ENCODE peak calls at places on chromosomes 12 and 14, in ten cellular contexts. One of them, this sample, is unnamed.

GRCh38 chr12:24561411-24561871 is 387.5 kb downstream of the BCAT1 start:
- DNase-seq in activated T-helper 1 cell treated with anti-CD3 and anti-CD28 coated beads, Interleukin-12 subunit alpha, Interleukin-12 subunit beta, Interleukin-2, Interleukin-4 antibody, amounts not matched to agents 30 ng/mL and 10 ng/mL and 1 ng/mL, durations not matched to agents 14 hours and 24 hours and 36 hours: no peak
- DNase-seq in NCI-H1105 treated with DMSO at 0.1 percent for 48 hours: peak
- DNase-seq in heart right ventricle: no peak
- DNase-seq in bronchial epithelial cell: peak
- DNase-seq in GM12865: no peak
- DNase-seq in activated naive CD8-positive, alpha-beta T cell treated with anti-CD3 and anti-CD28 coated beads, Interleukin-2, amount 50 U/mL, for 24 hours: no peak
- DNase-seq in stomach: no peak
- DNase-seq in posterior cingulate gyrus: no peak
- DNase-seq in body of pancreas: no peak
- DNase-seq in this sample: no peak

GRCh38 chr14:85527458-85527857 is 2.5 kb upstream of the FLRT2 start:
- DNase-seq in activated T-helper 1 cell treated with anti-CD3 and anti-CD28 coated beads, Interleukin-12 subunit alpha, Interleukin-12 subunit beta, Interleukin-2, Interleukin-4 antibody, amounts not matched to agents 30 ng/mL and 10 ng/mL and 1 ng/mL, durations not matched to agents 14 hours and 24 hours and 36 hours: no peak
- DNase-seq in NCI-H1105 treated with DMSO at 0.1 percent for 48 hours: no peak
- DNase-seq in heart right ventricle: no peak
- DNase-seq in bronchial epithelial cell: no peak
- DNase-seq in GM12865: no peak
- DNase-seq in activated naive CD8-positive, alpha-beta T cell treated with anti-CD3 and anti-CD28 coated beads, Interleukin-2, amount 50 U/mL, for 24 hours: no peak
- DNase-seq in stomach: no peak
- DNase-seq in posterior cingulate gyrus: no peak
- DNase-seq in body of pancreas: no peak
- DNase-seq in this sample: no peak

GRCh38 chr12:23694920-23695319 is 254.6 kb downstream of the SOX5 start:
- DNase-seq in activated T-helper 1 cell treated with anti-CD3 and anti-CD28 coated beads, Interleukin-12 subunit alpha, Interleukin-12 subunit beta, Interleukin-2, Interleukin-4 antibody, amounts not matched to agents 30 ng/mL and 10 ng/mL and 1 ng/mL, durations not matched to agents 14 hours and 24 hours and 36 hours: no peak
- DNase-seq in NCI-H1105 treated with DMSO at 0.1 percent for 48 hours: no peak
- DNase-seq in heart right ventricle: no peak
- DNase-seq in bronchial epithelial cell: no peak
- DNase-seq in GM12865: no peak
- DNase-seq in activated naive CD8-positive, alpha-beta T cell treated with anti-CD3 and anti-CD28 coated beads, Interleukin-2, amount 50 U/mL, for 24 hours: no peak
- DNase-seq in stomach: no peak
- DNase-seq in posterior cingulate gyrus: no peak
- DNase-seq in body of pancreas: no peak
- DNase-seq in this sample: no peak

GRCh38 chr12:45458238-45458637 is 242.3 kb downstream of the ANO6 start:
- DNase-seq in activated T-helper 1 cell treated with anti-CD3 and anti-CD28 coated beads, Interleukin-12 subunit alpha, Interleukin-12 subunit beta, Interleukin-2, Interleukin-4 antibody, amounts not matched to agents 30 ng/mL and 10 ng/mL and 1 ng/mL, durations not matched to agents 14 hours and 24 hours and 36 hours: no peak
- DNase-seq in NCI-H1105 treated with DMSO at 0.1 percent for 48 hours: no peak
- DNase-seq in heart right ventricle: no peak
- DNase-seq in bronchial epithelial cell: no peak
- DNase-seq in GM12865: no peak
- DNase-seq in activated naive CD8-positive, alpha-beta T cell treated with anti-CD3 and anti-CD28 coated beads, Interleukin-2, amount 50 U/mL, for 24 hours: no peak
- DNase-seq in stomach: no peak
- DNase-seq in posterior cingulate gyrus: no peak
- DNase-seq in body of pancreas: no peak
- DNase-seq in this sample: no peak

GRCh38 chr12:65607271-65607880 is 216.9 kb upstream of the HMGA2 start:
- DNase-seq in activated T-helper 1 cell treated with anti-CD3 and anti-CD28 coated beads, Interleukin-12 subunit alpha, Interleukin-12 subunit beta, Interleukin-2, Interleukin-4 antibody, amounts not matched to agents 30 ng/mL and 10 ng/mL and 1 ng/mL, durations not matched to agents 14 hours and 24 hours and 36 hours: no peak
- DNase-seq in NCI-H1105 treated with DMSO at 0.1 percent for 48 hours: no peak
- DNase-seq in heart right ventricle: no peak
- DNase-seq in bronchial epithelial cell: peak
- DNase-seq in GM12865: no peak
- DNase-seq in activated naive CD8-positive, alpha-beta T cell treated with anti-CD3 and anti-CD28 coated beads, Interleukin-2, amount 50 U/mL, for 24 hours: no peak
- DNase-seq in stomach: peak
- DNase-seq in posterior cingulate gyrus: no peak
- DNase-seq in body of pancreas: no peak
- DNase-seq in this sample: no peak

GRCh38 chr14:93981874-93982683 is 5.7 kb upstream of the ASB2 start:
- DNase-seq in activated T-helper 1 cell treated with anti-CD3 and anti-CD28 coated beads, Interleukin-12 subunit alpha, Interleukin-12 subunit beta, Interleukin-2, Interleukin-4 antibody, amounts not matched to agents 30 ng/mL and 10 ng/mL and 1 ng/mL, durations not matched to agents 14 hours and 24 hours and 36 hours: no peak
- DNase-seq in NCI-H1105 treated with DMSO at 0.1 percent for 48 hours: no peak
- DNase-seq in heart right ventricle: no peak
- DNase-seq in bronchial epithelial cell: no peak
- DNase-seq in GM12865: no peak
- DNase-seq in activated naive CD8-positive, alpha-beta T cell treated with anti-CD3 and anti-CD28 coated beads, Interleukin-2, amount 50 U/mL, for 24 hours: no peak
- DNase-seq in stomach: no peak
- DNase-seq in posterior cingulate gyrus: no peak
- DNase-seq in body of pancreas: no peak
- DNase-seq in this sample: no peak

GRCh38 chr12:8045952-8046944 is 13.7 kb downstream of the FOXJ2 start:
- DNase-seq in activated T-helper 1 cell treated with anti-CD3 and anti-CD28 coated beads, Interleukin-12 subunit alpha, Interleukin-12 subunit beta, Interleukin-2, Interleukin-4 antibody, amounts not matched to agents 30 ng/mL and 10 ng/mL and 1 ng/mL, durations not matched to agents 14 hours and 24 hours and 36 hours: peak
- DNase-seq in NCI-H1105 treated with DMSO at 0.1 percent for 48 hours: peak
- DNase-seq in heart right ventricle: peak
- DNase-seq in bronchial epithelial cell: peak
- DNase-seq in GM12865: peak
- DNase-seq in activated naive CD8-positive, alpha-beta T cell treated with anti-CD3 and anti-CD28 coated beads, Interleukin-2, amount 50 U/mL, for 24 hours: peak
- DNase-seq in stomach: peak
- DNase-seq in posterior cingulate gyrus: peak
- DNase-seq in body of pancreas: peak
- DNase-seq in this sample: peak

GRCh38 chr12:42935756-42936155 is 346.2 kb upstream of the PRICKLE1 start:
- DNase-seq in activated T-helper 1 cell treated with anti-CD3 and anti-CD28 coated beads, Interleukin-12 subunit alpha, Interleukin-12 subunit beta, Interleukin-2, Interleukin-4 antibody, amounts not matched to agents 30 ng/mL and 10 ng/mL and 1 ng/mL, durations not matched to agents 14 hours and 24 hours and 36 hours: no peak
- DNase-seq in NCI-H1105 treated with DMSO at 0.1 percent for 48 hours: no peak
- DNase-seq in heart right ventricle: no peak
- DNase-seq in bronchial epithelial cell: peak
- DNase-seq in GM12865: no peak
- DNase-seq in activated naive CD8-positive, alpha-beta T cell treated with anti-CD3 and anti-CD28 coated beads, Interleukin-2, amount 50 U/mL, for 24 hours: no peak
- DNase-seq in stomach: no peak
- DNase-seq in posterior cingulate gyrus: no peak
- DNase-seq in body of pancreas: no peak
- DNase-seq in this sample: no peak

GRCh38 chr12:78703820-78704525 is 160.6 kb upstream of the SYT1 start:
- DNase-seq in activated T-helper 1 cell treated with anti-CD3 and anti-CD28 coated beads, Interleukin-12 subunit alpha, Interleukin-12 subunit beta, Interleukin-2, Interleukin-4 antibody, amounts not matched to agents 30 ng/mL and 10 ng/mL and 1 ng/mL, durations not matched to agents 14 hours and 24 hours and 36 hours: no peak
- DNase-seq in NCI-H1105 treated with DMSO at 0.1 percent for 48 hours: no peak
- DNase-seq in heart right ventricle: no peak
- DNase-seq in bronchial epithelial cell: peak
- DNase-seq in GM12865: no peak
- DNase-seq in activated naive CD8-positive, alpha-beta T cell treated with anti-CD3 and anti-CD28 coated beads, Interleukin-2, amount 50 U/mL, for 24 hours: no peak
- DNase-seq in stomach: no peak
- DNase-seq in posterior cingulate gyrus: no peak
- DNase-seq in body of pancreas: no peak
- DNase-seq in this sample: no peak

GRCh38 chr14:62674833-62675232 is 370.4 kb downstream of the KCNH5 start:
- DNase-seq in activated T-helper 1 cell treated with anti-CD3 and anti-CD28 coated beads, Interleukin-12 subunit alpha, Interleukin-12 subunit beta, Interleukin-2, Interleukin-4 antibody, amounts not matched to agents 30 ng/mL and 10 ng/mL and 1 ng/mL, durations not matched to agents 14 hours and 24 hours and 36 hours: no peak
- DNase-seq in NCI-H1105 treated with DMSO at 0.1 percent for 48 hours: peak
- DNase-seq in heart right ventricle: no peak
- DNase-seq in bronchial epithelial cell: peak
- DNase-seq in GM12865: no peak
- DNase-seq in activated naive CD8-positive, alpha-beta T cell treated with anti-CD3 and anti-CD28 coated beads, Interleukin-2, amount 50 U/mL, for 24 hours: no peak
- DNase-seq in stomach: no peak
- DNase-seq in posterior cingulate gyrus: no peak
- DNase-seq in body of pancreas: no peak
- DNase-seq in this sample: no peak

GRCh38 chr12:63151898-63152700 is 1.1 kb upstream of the AVPR1A start:
- DNase-seq in activated T-helper 1 cell treated with anti-CD3 and anti-CD28 coated beads, Interleukin-12 subunit alpha, Interleukin-12 subunit beta, Interleukin-2, Interleukin-4 antibody, amounts not matched to agents 30 ng/mL and 10 ng/mL and 1 ng/mL, durations not matched to agents 14 hours and 24 hours and 36 hours: no peak
- DNase-seq in NCI-H1105 treated with DMSO at 0.1 percent for 48 hours: peak
- DNase-seq in heart right ventricle: peak
- DNase-seq in bronchial epithelial cell: peak
- DNase-seq in GM12865: peak
- DNase-seq in activated naive CD8-positive, alpha-beta T cell treated with anti-CD3 and anti-CD28 coated beads, Interleukin-2, amount 50 U/mL, for 24 hours: peak
- DNase-seq in stomach: no peak
- DNase-seq in posterior cingulate gyrus: peak
- DNase-seq in body of pancreas: peak
- DNase-seq in this sample: peak

GRCh38 chr14:49975799-49976198 is 82.9 kb downstream of the ARF6 start:
- DNase-seq in activated T-helper 1 cell treated with anti-CD3 and anti-CD28 coated beads, Interleukin-12 subunit alpha, Interleukin-12 subunit beta, Interleukin-2, Interleukin-4 antibody, amounts not matched to agents 30 ng/mL and 10 ng/mL and 1 ng/mL, durations not matched to agents 14 hours and 24 hours and 36 hours: no peak
- DNase-seq in NCI-H1105 treated with DMSO at 0.1 percent for 48 hours: no peak
- DNase-seq in heart right ventricle: no peak
- DNase-seq in bronchial epithelial cell: no peak
- DNase-seq in GM12865: no peak
- DNase-seq in activated naive CD8-positive, alpha-beta T cell treated with anti-CD3 and anti-CD28 coated beads, Interleukin-2, amount 50 U/mL, for 24 hours: no peak
- DNase-seq in stomach: no peak
- DNase-seq in posterior cingulate gyrus: no peak
- DNase-seq in body of pancreas: no peak
- DNase-seq in this sample: no peak

GRCh38 chr14:36506732-36507614 is 13.1 kb downstream of the NKX2-1 start:
- DNase-seq in activated T-helper 1 cell treated with anti-CD3 and anti-CD28 coated beads, Interleukin-12 subunit alpha, Interleukin-12 subunit beta, Interleukin-2, Interleukin-4 antibody, amounts not matched to agents 30 ng/mL and 10 ng/mL and 1 ng/mL, durations not matched to agents 14 hours and 24 hours and 36 hours: no peak
- DNase-seq in NCI-H1105 treated with DMSO at 0.1 percent for 48 hours: peak
- DNase-seq in heart right ventricle: no peak
- DNase-seq in bronchial epithelial cell: no peak
- DNase-seq in GM12865: no peak
- DNase-seq in activated naive CD8-positive, alpha-beta T cell treated with anti-CD3 and anti-CD28 coated beads, Interleukin-2, amount 50 U/mL, for 24 hours: no peak
- DNase-seq in stomach: no peak
- DNase-seq in posterior cingulate gyrus: no peak
- DNase-seq in body of pancreas: no peak
- DNase-seq in this sample: no peak

GRCh38 chr14:68951051-68951797 is 27.9 kb downstream of the ACTN1 start:
- DNase-seq in activated T-helper 1 cell treated with anti-CD3 and anti-CD28 coated beads, Interleukin-12 subunit alpha, Interleukin-12 subunit beta, Interleukin-2, Interleukin-4 antibody, amounts not matched to agents 30 ng/mL and 10 ng/mL and 1 ng/mL, durations not matched to agents 14 hours and 24 hours and 36 hours: no peak
- DNase-seq in NCI-H1105 treated with DMSO at 0.1 percent for 48 hours: no peak
- DNase-seq in heart right ventricle: peak
- DNase-seq in bronchial epithelial cell: peak
- DNase-seq in GM12865: no peak
- DNase-seq in activated naive CD8-positive, alpha-beta T cell treated with anti-CD3 and anti-CD28 coated beads, Interleukin-2, amount 50 U/mL, for 24 hours: no peak
- DNase-seq in stomach: peak
- DNase-seq in posterior cingulate gyrus: no peak
- DNase-seq in body of pancreas: no peak
- DNase-seq in this sample: no peak

GRCh38 chr12:24838531-24838950 is 110.4 kb downstream of the BCAT1 start:
- DNase-seq in activated T-helper 1 cell treated with anti-CD3 and anti-CD28 coated beads, Interleukin-12 subunit alpha, Interleukin-12 subunit beta, Interleukin-2, Interleukin-4 antibody, amounts not matched to agents 30 ng/mL and 10 ng/mL and 1 ng/mL, durations not matched to agents 14 hours and 24 hours and 36 hours: peak
- DNase-seq in NCI-H1105 treated with DMSO at 0.1 percent for 48 hours: no peak
- DNase-seq in heart right ventricle: no peak
- DNase-seq in bronchial epithelial cell: no peak
- DNase-seq in GM12865: peak
- DNase-seq in activated naive CD8-positive, alpha-beta T cell treated with anti-CD3 and anti-CD28 coated beads, Interleukin-2, amount 50 U/mL, for 24 hours: peak
- DNase-seq in stomach: no peak
- DNase-seq in posterior cingulate gyrus: no peak
- DNase-seq in body of pancreas: no peak
- DNase-seq in this sample: no peak

GRCh38 chr14:95326987-95327386 is 7.3 kb upstream of the CLMN start:
- DNase-seq in activated T-helper 1 cell treated with anti-CD3 and anti-CD28 coated beads, Interleukin-12 subunit alpha, Interleukin-12 subunit beta, Interleukin-2, Interleukin-4 antibody, amounts not matched to agents 30 ng/mL and 10 ng/mL and 1 ng/mL, durations not matched to agents 14 hours and 24 hours and 36 hours: no peak
- DNase-seq in NCI-H1105 treated with DMSO at 0.1 percent for 48 hours: no peak
- DNase-seq in heart right ventricle: no peak
- DNase-seq in bronchial epithelial cell: peak
- DNase-seq in GM12865: peak
- DNase-seq in activated naive CD8-positive, alpha-beta T cell treated with anti-CD3 and anti-CD28 coated beads, Interleukin-2, amount 50 U/mL, for 24 hours: no peak
- DNase-seq in stomach: no peak
- DNase-seq in posterior cingulate gyrus: no peak
- DNase-seq in body of pancreas: no peak
- DNase-seq in this sample: no peak

GRCh38 chr12:11855993-11856374 is 206.5 kb downstream of the ETV6 start:
- DNase-seq in activated T-helper 1 cell treated with anti-CD3 and anti-CD28 coated beads, Interleukin-12 subunit alpha, Interleukin-12 subunit beta, Interleukin-2, Interleukin-4 antibody, amounts not matched to agents 30 ng/mL and 10 ng/mL and 1 ng/mL, durations not matched to agents 14 hours and 24 hours and 36 hours: no peak
- DNase-seq in NCI-H1105 treated with DMSO at 0.1 percent for 48 hours: peak
- DNase-seq in heart right ventricle: no peak
- DNase-seq in bronchial epithelial cell: no peak
- DNase-seq in GM12865: peak
- DNase-seq in activated naive CD8-positive, alpha-beta T cell treated with anti-CD3 and anti-CD28 coated beads, Interleukin-2, amount 50 U/mL, for 24 hours: no peak
- DNase-seq in stomach: no peak
- DNase-seq in posterior cingulate gyrus: no peak
- DNase-seq in body of pancreas: no peak
- DNase-seq in this sample: no peak

GRCh38 chr14:54818201-54819133 is 84.2 kb downstream of the GCH1 start:
- DNase-seq in activated T-helper 1 cell treated with anti-CD3 and anti-CD28 coated beads, Interleukin-12 subunit alpha, Interleukin-12 subunit beta, Interleukin-2, Interleukin-4 antibody, amounts not matched to agents 30 ng/mL and 10 ng/mL and 1 ng/mL, durations not matched to agents 14 hours and 24 hours and 36 hours: no peak
- DNase-seq in NCI-H1105 treated with DMSO at 0.1 percent for 48 hours: peak
- DNase-seq in heart right ventricle: no peak
- DNase-seq in bronchial epithelial cell: peak
- DNase-seq in GM12865: no peak
- DNase-seq in activated naive CD8-positive, alpha-beta T cell treated with anti-CD3 and anti-CD28 coated beads, Interleukin-2, amount 50 U/mL, for 24 hours: no peak
- DNase-seq in stomach: no peak
- DNase-seq in posterior cingulate gyrus: no peak
- DNase-seq in body of pancreas: no peak
- DNase-seq in this sample: peak

GRCh38 chr14:74619672-74620131 is 7.7 kb upstream of the LTBP2 start:
- DNase-seq in activated T-helper 1 cell treated with anti-CD3 and anti-CD28 coated beads, Interleukin-12 subunit alpha, Interleukin-12 subunit beta, Interleukin-2, Interleukin-4 antibody, amounts not matched to agents 30 ng/mL and 10 ng/mL and 1 ng/mL, durations not matched to agents 14 hours and 24 hours and 36 hours: no peak
- DNase-seq in NCI-H1105 treated with DMSO at 0.1 percent for 48 hours: no peak
- DNase-seq in heart right ventricle: peak
- DNase-seq in bronchial epithelial cell: peak
- DNase-seq in GM12865: no peak
- DNase-seq in activated naive CD8-positive, alpha-beta T cell treated with anti-CD3 and anti-CD28 coated beads, Interleukin-2, amount 50 U/mL, for 24 hours: no peak
- DNase-seq in stomach: peak
- DNase-seq in posterior cingulate gyrus: no peak
- DNase-seq in body of pancreas: peak
- DNase-seq in this sample: no peak

GRCh38 chr14:64502476-64503183 is 1.0 kb downstream of the ZBTB25 start:
- DNase-seq in activated T-helper 1 cell treated with anti-CD3 and anti-CD28 coated beads, Interleukin-12 subunit alpha, Interleukin-12 subunit beta, Interleukin-2, Interleukin-4 antibody, amounts not matched to agents 30 ng/mL and 10 ng/mL and 1 ng/mL, durations not matched to agents 14 hours and 24 hours and 36 hours: peak
- DNase-seq in NCI-H1105 treated with DMSO at 0.1 percent for 48 hours: peak
- DNase-seq in heart right ventricle: no peak
- DNase-seq in bronchial epithelial cell: peak
- DNase-seq in GM12865: peak
- DNase-seq in activated naive CD8-positive, alpha-beta T cell treated with anti-CD3 and anti-CD28 coated beads, Interleukin-2, amount 50 U/mL, for 24 hours: peak
- DNase-seq in stomach: peak
- DNase-seq in posterior cingulate gyrus: no peak
- DNase-seq in body of pancreas: peak
- DNase-seq in this sample: no peak

GRCh38 chr12:53538209-53538689 is 31.0 kb upstream of the NPFF start:
- DNase-seq in activated T-helper 1 cell treated with anti-CD3 and anti-CD28 coated beads, Interleukin-12 subunit alpha, Interleukin-12 subunit beta, Interleukin-2, Interleukin-4 antibody, amounts not matched to agents 30 ng/mL and 10 ng/mL and 1 ng/mL, durations not matched to agents 14 hours and 24 hours and 36 hours: no peak
- DNase-seq in NCI-H1105 treated with DMSO at 0.1 percent for 48 hours: peak
- DNase-seq in heart right ventricle: no peak
- DNase-seq in bronchial epithelial cell: peak
- DNase-seq in GM12865: no peak
- DNase-seq in activated naive CD8-positive, alpha-beta T cell treated with anti-CD3 and anti-CD28 coated beads, Interleukin-2, amount 50 U/mL, for 24 hours: no peak
- DNase-seq in stomach: no peak
- DNase-seq in posterior cingulate gyrus: peak
- DNase-seq in body of pancreas: peak
- DNase-seq in this sample: no peak

GRCh38 chr12:42786400-42786799 is 196.9 kb upstream of the PRICKLE1 start:
- DNase-seq in activated T-helper 1 cell treated with anti-CD3 and anti-CD28 coated beads, Interleukin-12 subunit alpha, Interleukin-12 subunit beta, Interleukin-2, Interleukin-4 antibody, amounts not matched to agents 30 ng/mL and 10 ng/mL and 1 ng/mL, durations not matched to agents 14 hours and 24 hours and 36 hours: no peak
- DNase-seq in NCI-H1105 treated with DMSO at 0.1 percent for 48 hours: no peak
- DNase-seq in heart right ventricle: no peak
- DNase-seq in bronchial epithelial cell: no peak
- DNase-seq in GM12865: no peak
- DNase-seq in activated naive CD8-positive, alpha-beta T cell treated with anti-CD3 and anti-CD28 coated beads, Interleukin-2, amount 50 U/mL, for 24 hours: no peak
- DNase-seq in stomach: no peak
- DNase-seq in posterior cingulate gyrus: no peak
- DNase-seq in body of pancreas: no peak
- DNase-seq in this sample: no peak

GRCh38 chr12:66282244-66282643 is 20.0 kb upstream of the HELB start:
- DNase-seq in activated T-helper 1 cell treated with anti-CD3 and anti-CD28 coated beads, Interleukin-12 subunit alpha, Interleukin-12 subunit beta, Interleukin-2, Interleukin-4 antibody, amounts not matched to agents 30 ng/mL and 10 ng/mL and 1 ng/mL, durations not matched to agents 14 hours and 24 hours and 36 hours: no peak
- DNase-seq in NCI-H1105 treated with DMSO at 0.1 percent for 48 hours: no peak
- DNase-seq in heart right ventricle: no peak
- DNase-seq in bronchial epithelial cell: no peak
- DNase-seq in GM12865: no peak
- DNase-seq in activated naive CD8-positive, alpha-beta T cell treated with anti-CD3 and anti-CD28 coated beads, Interleukin-2, amount 50 U/mL, for 24 hours: no peak
- DNase-seq in stomach: no peak
- DNase-seq in posterior cingulate gyrus: no peak
- DNase-seq in body of pancreas: no peak
- DNase-seq in this sample: no peak

GRCh38 chr14:45610303-45610702 is 357.3 kb upstream of the MIS18BP1 start:
- DNase-seq in activated T-helper 1 cell treated with anti-CD3 and anti-CD28 coated beads, Interleukin-12 subunit alpha, Interleukin-12 subunit beta, Interleukin-2, Interleukin-4 antibody, amounts not matched to agents 30 ng/mL and 10 ng/mL and 1 ng/mL, durations not matched to agents 14 hours and 24 hours and 36 hours: no peak
- DNase-seq in NCI-H1105 treated with DMSO at 0.1 percent for 48 hours: peak
- DNase-seq in heart right ventricle: no peak
- DNase-seq in bronchial epithelial cell: peak
- DNase-seq in GM12865: peak
- DNase-seq in activated naive CD8-positive, alpha-beta T cell treated with anti-CD3 and anti-CD28 coated beads, Interleukin-2, amount 50 U/mL, for 24 hours: no peak
- DNase-seq in stomach: no peak
- DNase-seq in posterior cingulate gyrus: no peak
- DNase-seq in body of pancreas: no peak
- DNase-seq in this sample: no peak

GRCh38 chr14:21694425-21694824 is 20.8 kb upstream of the OR4E1 start:
- DNase-seq in activated T-helper 1 cell treated with anti-CD3 and anti-CD28 coated beads, Interleukin-12 subunit alpha, Interleukin-12 subunit beta, Interleukin-2, Interleukin-4 antibody, amounts not matched to agents 30 ng/mL and 10 ng/mL and 1 ng/mL, durations not matched to agents 14 hours and 24 hours and 36 hours: no peak
- DNase-seq in NCI-H1105 treated with DMSO at 0.1 percent for 48 hours: no peak
- DNase-seq in heart right ventricle: no peak
- DNase-seq in bronchial epithelial cell: no peak
- DNase-seq in GM12865: no peak
- DNase-seq in activated naive CD8-positive, alpha-beta T cell treated with anti-CD3 and anti-CD28 coated beads, Interleukin-2, amount 50 U/mL, for 24 hours: no peak
- DNase-seq in stomach: no peak
- DNase-seq in posterior cingulate gyrus: no peak
- DNase-seq in body of pancreas: no peak
- DNase-seq in this sample: no peak

GRCh38 chr12:46523446-46523845 is 150.9 kb upstream of the SLC38A2 start:
- DNase-seq in activated T-helper 1 cell treated with anti-CD3 and anti-CD28 coated beads, Interleukin-12 subunit alpha, Interleukin-12 subunit beta, Interleukin-2, Interleukin-4 antibody, amounts not matched to agents 30 ng/mL and 10 ng/mL and 1 ng/mL, durations not matched to agents 14 hours and 24 hours and 36 hours: no peak
- DNase-seq in NCI-H1105 treated with DMSO at 0.1 percent for 48 hours: no peak
- DNase-seq in heart right ventricle: no peak
- DNase-seq in bronchial epithelial cell: no peak
- DNase-seq in GM12865: no peak
- DNase-seq in activated naive CD8-positive, alpha-beta T cell treated with anti-CD3 and anti-CD28 coated beads, Interleukin-2, amount 50 U/mL, for 24 hours: no peak
- DNase-seq in stomach: no peak
- DNase-seq in posterior cingulate gyrus: no peak
- DNase-seq in body of pancreas: no peak
- DNase-seq in this sample: no peak

GRCh38 chr14:35331605-35332516 is 39.7 kb downstream of the PSMA6 start:
- DNase-seq in activated T-helper 1 cell treated with anti-CD3 and anti-CD28 coated beads, Interleukin-12 subunit alpha, Interleukin-12 subunit beta, Interleukin-2, Interleukin-4 antibody, amounts not matched to agents 30 ng/mL and 10 ng/mL and 1 ng/mL, durations not matched to agents 14 hours and 24 hours and 36 hours: no peak
- DNase-seq in NCI-H1105 treated with DMSO at 0.1 percent for 48 hours: no peak
- DNase-seq in heart right ventricle: no peak
- DNase-seq in bronchial epithelial cell: peak
- DNase-seq in GM12865: peak
- DNase-seq in activated naive CD8-positive, alpha-beta T cell treated with anti-CD3 and anti-CD28 coated beads, Interleukin-2, amount 50 U/mL, for 24 hours: no peak
- DNase-seq in stomach: peak
- DNase-seq in posterior cingulate gyrus: no peak
- DNase-seq in body of pancreas: peak
- DNase-seq in this sample: no peak

GRCh38 chr14:21987937-21988336 is 314.3 kb upstream of the OR4E1 start:
- DNase-seq in activated T-helper 1 cell treated with anti-CD3 and anti-CD28 coated beads, Interleukin-12 subunit alpha, Interleukin-12 subunit beta, Interleukin-2, Interleukin-4 antibody, amounts not matched to agents 30 ng/mL and 10 ng/mL and 1 ng/mL, durations not matched to agents 14 hours and 24 hours and 36 hours: no peak
- DNase-seq in NCI-H1105 treated with DMSO at 0.1 percent for 48 hours: no peak
- DNase-seq in heart right ventricle: no peak
- DNase-seq in bronchial epithelial cell: peak
- DNase-seq in GM12865: peak
- DNase-seq in activated naive CD8-positive, alpha-beta T cell treated with anti-CD3 and anti-CD28 coated beads, Interleukin-2, amount 50 U/mL, for 24 hours: no peak
- DNase-seq in stomach: no peak
- DNase-seq in posterior cingulate gyrus: no peak
- DNase-seq in body of pancreas: no peak
- DNase-seq in this sample: no peak

This sample was measured in H9.